ENCODE peak calls at places on chromosome 22, in ten cellular contexts. C is breast epithelium, J is transverse colon, U is A549, N is sigmoid colon, S is IMR-90, L is tibial nerve, G is body of pancreas, E is adrenal gland, K is ovary. D is an unnamed sample.

GRCh38 chr22:39475902-39476301 is 19.1 kb downstream of the MGAT3 start:
- DNase-seq in C (no peak), J (no peak), U (no peak), N (no peak), S (no peak), L (no peak), G (no peak), E (no peak), K (no peak), D (no peak)

GRCh38 chr22:35465109-35465701 is 65.3 kb downstream of the MCM5 start:
- DNase-seq in C (no peak), J (peak; percentile 34), U (no peak), N (peak; percentile 87), S (no peak), L (no peak), G (no peak), E (no peak), K (peak; percentile 25), D (no peak)

GRCh38 chr22:39645532-39645931 is 75.0 kb downstream of the CACNA1I start:
- DNase-seq in C (no peak), J (no peak), U (no peak), N (no peak), S (no peak), L (no peak), G (no peak), E (no peak), K (no peak), D (no peak)

GRCh38 chr22:38176170-38176741 is 5.4 kb downstream of the PLA2G6 start:
- DNase-seq in C (peak; percentile 93), J (peak; percentile 56), U (no peak), N (peak; percentile 91), S (peak; percentile 98), L (peak; percentile 61), G (no peak), E (peak; percentile 82), K (peak; percentile 80), D (peak; percentile 87)

GRCh38 chr22:50236731-50237409 is 8.0 kb downstream of the TUBGCP6 start:
- DNase-seq in C (no peak), J (no peak), U (peak; percentile 36), N (no peak), S (peak; percentile 17), L (no peak), G (no peak), E (no peak), K (no peak), D (no peak)

GRCh38 chr22:49826603-49827306 is 918 bp downstream of the BRD1 start:
- DNase-seq in C (peak; percentile 52), J (peak; percentile 47), U (no peak), N (peak; percentile 82), S (peak; percentile 32), L (peak; percentile 28), G (peak; percentile 58), E (peak; percentile 70), K (peak; percentile 55), D (peak; percentile 90)

GRCh38 chr22:20624161-20624616 is 116.8 kb downstream of the MED15 start:
- DNase-seq in C (no peak), J (no peak), U (no peak), N (no peak), S (peak; percentile 31), L (no peak), G (no peak), E (no peak), K (no peak), D (no peak)

GRCh38 chr22:30201970-30202369 is 44.6 kb downstream of the LIF start:
- DNase-seq in C (peak; percentile 35), J (no peak), U (no peak), N (no peak), S (peak; percentile 92), L (no peak), G (no peak), E (no peak), K (no peak), D (no peak)

GRCh38 chr22:25518000-25518663 is 46.3 kb upstream of the GRK3 start:
- DNase-seq in C (no peak), J (no peak), U (no peak), N (no peak), S (no peak), L (no peak), G (no peak), E (no peak), K (no peak), D (no peak)

GRCh38 chr22:48919187-48919590 is 908.5 kb downstream of the BRD1 start:
- DNase-seq in C (no peak), J (no peak), U (no peak), N (peak; percentile 27), S (no peak), L (no peak), G (no peak), E (no peak), K (no peak), D (no peak)

GRCh38 chr22:26981520-26981919 is 324.1 kb downstream of the MIAT start:
- DNase-seq in C (no peak), J (peak; percentile 14), U (no peak), N (peak; percentile 92), S (no peak), L (no peak), G (no peak), E (no peak), K (peak; percentile 16), D (no peak)

DNA sequence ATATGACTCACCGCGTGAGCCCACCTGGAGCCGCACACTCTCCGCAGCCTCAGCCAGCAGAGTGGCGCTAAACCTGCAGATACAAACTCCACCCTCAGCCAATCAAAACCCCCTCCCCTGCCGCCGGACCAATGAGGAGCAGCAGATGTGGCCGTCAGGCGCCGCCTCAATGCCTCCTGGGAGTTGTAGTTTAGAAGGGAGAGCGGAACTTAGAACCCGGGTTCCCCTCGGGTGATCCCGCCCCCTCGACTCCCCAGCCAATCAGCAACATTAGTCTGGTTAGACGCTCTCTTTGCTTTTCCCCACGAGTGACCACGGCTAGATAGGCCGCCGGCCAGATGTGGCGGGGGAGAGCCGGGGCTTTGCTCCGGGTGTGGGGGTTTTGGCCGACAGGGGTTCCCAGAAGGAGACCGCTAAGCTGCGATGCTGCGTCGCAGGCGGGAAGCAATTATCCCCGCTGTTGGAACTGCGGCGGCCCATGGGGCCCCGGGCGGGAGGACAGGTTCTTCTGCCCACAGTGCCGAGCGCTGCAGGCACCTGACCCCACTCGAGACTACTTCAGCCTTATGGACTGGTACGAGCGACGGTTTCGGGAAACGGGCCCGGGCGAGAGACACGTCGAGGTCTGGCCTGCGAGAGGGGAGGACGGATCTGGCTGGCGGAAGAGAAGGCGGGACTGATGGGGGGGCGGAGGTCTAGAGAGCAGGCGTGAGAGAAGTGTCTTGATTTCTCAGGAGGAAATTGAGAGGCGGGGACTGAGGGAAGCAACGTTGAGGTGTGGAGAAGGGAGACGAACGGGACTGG is at the start of the genes CHEK2 and HSCB:
- DNase-seq in C (peak; percentile 99), J (peak; percentile 98), U (peak; percentile 97), N (peak; percentile 99), S (peak; percentile 99), L (peak; percentile 98), G (peak; percentile 97), E (peak; percentile 99), K (peak; percentile 98), D (peak; percentile 97)
- TF ChIP-seq POLR2A in C (peak; percentile 68), J (peak; percentile 88), U (peak; percentile 50), N (peak; percentile 74), S (peak; percentile 81), L (peak; percentile 71), G (peak; percentile 37), E (peak; percentile 73), K (peak; percentile 82), D (peak; percentile 36)

GRCh38 chr22:23204541-23205157 is 24.3 kb downstream of the BCR start:
- DNase-seq in C (peak; percentile 60), J (no peak), U (no peak), N (peak; percentile 79), S (no peak), L (no peak), G (peak; percentile 69), E (peak; percentile 57), K (peak; percentile 39), D (peak; percentile 60)

GRCh38 chr22:23204125-23204488 is 23.8 kb downstream of the BCR start:
- DNase-seq in C (no peak), J (no peak), U (no peak), N (no peak), S (no peak), L (no peak), G (no peak), E (peak; percentile 46), K (no peak), D (peak; percentile 31)

GRCh38 chr22:23207786-23208325 is 27.5 kb downstream of the BCR start:
- DNase-seq in C (no peak), J (no peak), U (no peak), N (no peak), S (no peak), L (no peak), G (no peak), E (no peak), K (no peak), D (peak; percentile 72)

GRCh38 chr22:23205330-23205729 is 25.0 kb downstream of the BCR start:
- DNase-seq in C (no peak), J (no peak), U (no peak), N (no peak), S (no peak), L (no peak), G (no peak), E (no peak), K (no peak), D (peak; percentile 24)

GRCh38 chr22:23206915-23207314 is 26.6 kb downstream of the BCR start:
- DNase-seq in C (no peak), J (no peak), U (no peak), N (no peak), S (no peak), L (no peak), G (no peak), E (no peak), K (no peak), D (no peak)
- H3K4me1 ChIP-seq in C (peaks cover 16% of the 10 kb centered on the region), J (no peaks in the 10 kb centered on the region), U (no peaks in the 10 kb centered on the region), N (peaks cover 22% of the 10 kb centered on the region), S (no peaks in the 10 kb centered on the region), L (peaks cover 23% of the 10 kb centered on the region), G (peaks cover 23% of the 10 kb centered on the region), E (peaks cover 29% of the 10 kb centered on the region), K (peaks cover 9% of the 10 kb centered on the region), D (peaks cover 39% of the 10 kb centered on the region)

DNA sequence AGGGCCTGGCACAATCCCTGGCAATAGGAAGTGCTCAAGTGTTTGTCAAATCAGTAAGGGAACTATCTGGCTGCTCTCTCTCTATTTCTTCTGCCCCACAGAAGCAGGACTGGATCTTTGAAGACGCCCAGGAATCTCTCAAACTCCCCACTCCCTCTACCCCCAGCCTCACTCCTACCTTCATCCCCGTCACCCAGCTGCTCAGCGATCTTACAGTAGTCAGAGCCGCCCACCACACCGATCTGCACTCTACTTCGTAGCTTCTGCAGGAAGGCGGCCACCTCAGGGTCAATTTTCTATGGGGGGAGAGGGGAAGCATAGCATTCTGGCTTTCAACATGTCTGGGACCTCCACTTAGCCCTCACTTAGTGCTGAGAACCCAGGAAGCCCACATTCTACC is 3.7 kb downstream of the PMM1 start:
- DNase-seq in C (no peak), J (no peak), U (no peak), N (no peak), S (no peak), L (no peak), G (no peak), E (no peak), K (no peak), D (no peak)
- H3K27ac ChIP-seq in C (no peak overlapping the region), J (no peak overlapping the region), U (no peak overlapping the region), N (no peak overlapping the region), S (no peak overlapping the region), L (no peak overlapping the region), G (no peak overlapping the region), E (no peak overlapping the region), K (no peak overlapping the region), D (no peak overlapping the region)

DNA sequence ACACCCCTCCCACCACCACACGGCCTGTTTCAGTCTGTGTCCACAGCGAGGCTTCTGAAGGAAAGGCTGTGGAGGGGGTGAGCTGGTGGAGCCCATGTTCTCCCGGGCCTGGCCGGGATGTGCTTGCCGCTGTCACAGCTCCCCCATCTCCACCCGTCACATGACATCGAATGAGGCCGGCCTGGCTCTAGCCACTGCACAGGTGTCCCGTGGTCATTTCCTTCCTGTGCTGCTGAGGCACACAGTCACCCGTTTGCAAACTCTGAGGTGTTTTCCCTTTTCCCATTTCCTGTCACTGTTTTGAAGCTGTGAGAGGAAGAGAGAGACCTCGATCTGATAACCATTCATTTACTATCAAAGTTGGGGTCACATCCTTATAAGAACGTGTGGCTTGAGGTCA is 55.7 kb upstream of the CLDN5 start:
- DNase-seq in C (peak; percentile 24), J (peak; percentile 11), U (no peak), N (peak; percentile 74), S (no peak), L (no peak), G (no peak), E (peak; percentile 27), K (no peak), D (no peak)
- TF ChIP-seq POLR2A in C (no peak), J (no peak), U (no peak), N (no peak), S (no peak), L (no peak), G (no peak), E (no peak), K (no peak), D (no peak)